ENCODE peak calls at places on chromosomes 16 and 17, in six cellular contexts. H is H9; U is CD4-positive, alpha-beta T cell; F is NCI-H2081; E is foreskin melanocyte; L is T-helper 17 cell. D is an unnamed sample.

GRCh38 chr17:36500745-36501225 is 14.3 kb downstream of the ZNHIT3 start:
- DNase-seq in F (no peak), E (no peak), L (no peak), H (peak; percentile 28), U (no peak), D (no peak)

GRCh38 chr17:70086468-70086867 is 11.4 kb downstream of the KCNJ16 start:
- DNase-seq in H (no peak), L (no peak), F (no peak), U (no peak), E (no peak), D (no peak)

GRCh38 chr17:50953831-50954601 is 87.9 kb upstream of the TOB1 start:
- DNase-seq in H (peak; percentile 93), E (peak; percentile 53), U (no peak), F (peak; percentile 92), L (no peak), D (no peak)

GRCh38 chr17:14918540-14918939 is 346.6 kb downstream of the PMP22 start:
- DNase-seq in E (no peak), U (no peak), L (no peak), H (no peak), F (no peak), D (no peak)

GRCh38 chr17:16504974-16505373 is 13.0 kb upstream of the LRRC75A start:
- DNase-seq in L (no peak), H (no peak), U (no peak), E (no peak), F (no peak), D (no peak)

GRCh38 chr16:67150833-67151396 is at the start of gene B3GNT9:
- DNase-seq in U (no peak), F (peak; percentile 32), E (no peak), L (no peak), H (peak; percentile 82), D (no peak)

GRCh38 chr16:89490386-89491237 is at the start of gene ANKRD11:
- DNase-seq in U (peak; percentile 97), E (peak; percentile 99), H (peak; percentile 100), F (peak; percentile 98), L (peak; percentile 94), D (peak; percentile 99)

GRCh38 chr16:53945996-53946395 is 242.0 kb downstream of the FTO start:
- DNase-seq in F (peak; percentile 14), L (no peak), U (no peak), E (peak; percentile 48), H (no peak), D (no peak)

GRCh38 chr16:47213761-47214440 is 70.2 kb upstream of the NETO2 start:
- DNase-seq in U (no peak), E (no peak), H (no peak), F (no peak), L (no peak), D (no peak)

GRCh38 chr17:59893617-59894100 is 738 bp downstream of the RPS6KB1 start:
- DNase-seq in U (no peak), E (no peak), H (no peak), L (no peak), F (no peak), D (no peak)

GRCh38 chr17:57114085-57114673 is 29.1 kb downstream of the AKAP1 start:
- DNase-seq in H (peak; percentile 88), E (no peak), U (peak; percentile 64), L (peak; percentile 44), F (peak; percentile 21), D (no peak)

GRCh38 chr17:19461139-19461538 is 50.1 kb downstream of the RNF112 start:
- DNase-seq in F (no peak), L (no peak), H (peak; percentile 85), E (no peak), U (no peak), D (peak; percentile 16)

GRCh38 chr17:79905832-79906231 is 66.6 kb upstream of the CBX4 start:
- DNase-seq in F (peak; percentile 21), H (no peak), U (no peak), L (no peak), E (no peak), D (no peak)

GRCh38 chr17:30376621-30377452 is 1.9 kb upstream of the CPD start:
- DNase-seq in F (peak; percentile 30), L (no peak), E (peak; percentile 41), H (no peak), U (no peak), D (no peak)

GRCh38 chr17:71959129-71959528 is 161.7 kb upstream of the SOX9 start:
- DNase-seq in H (no peak), F (no peak), E (peak; percentile 14), U (no peak), L (no peak), D (no peak)

GRCh38 chr16:28491080-28491969 is 549 bp downstream of the CLN3 start:
- DNase-seq in H (peak; percentile 59), F (no peak), L (no peak), E (peak; percentile 9), U (no peak), D (no peak)

GRCh38 chr17:5585814-5586558 is 1.7 kb upstream of the NLRP1 start:
- DNase-seq in E (no peak), U (no peak), L (no peak), H (no peak), F (peak; percentile 9), D (no peak)

GRCh38 chr16:69329369-69330285 is 761 bp downstream of the PDF start:
- DNase-seq in U (peak; percentile 26), E (no peak), L (no peak), F (peak; percentile 57), H (no peak), D (no peak)

GRCh38 chr16:19241512-19241911 is 44.0 kb upstream of the CLEC19A start:
- DNase-seq in L (no peak), U (no peak), F (no peak), E (no peak), H (no peak), D (no peak)

GRCh38 chr16:4846503-4846900 is 586 bp downstream of the GLYR1 start:
- DNase-seq in U (peak; percentile 20), H (peak; percentile 32), F (peak; percentile 42), L (no peak), E (no peak), D (no peak)

GRCh38 chr16:28193530-28194423 is 18.0 kb downstream of the XPO6 start:
- DNase-seq in E (no peak), U (peak; percentile 25), F (no peak), L (no peak), H (no peak), D (no peak)

GRCh38 chr17:40947929-40948328 is 10.5 kb upstream of the KRT23 start:
- DNase-seq in L (no peak), F (no peak), H (no peak), E (no peak), U (no peak), D (no peak)

GRCh38 chr16:81189100-81189664 is 49.3 kb upstream of the BCO1 start:
- DNase-seq in F (no peak), L (no peak), H (no peak), E (peak; percentile 63), U (no peak), D (peak; percentile 39)

GRCh38 chr17:45341389-45342158 is 24.8 kb upstream of the MAP3K14 start:
- DNase-seq in E (peak; percentile 55), H (peak; percentile 98), L (no peak), U (no peak), F (peak; percentile 32), D (no peak)

GRCh38 chr17:67403483-67403882 is 26.4 kb downstream of the PITPNC1 start:
- DNase-seq in E (no peak), U (no peak), H (no peak), F (no peak), L (no peak), D (no peak)

GRCh38 chr17:55420067-55420775 is 1.4 kb downstream of the MMD start:
- DNase-seq in L (no peak), H (no peak), F (no peak), U (peak; percentile 2), E (no peak), D (no peak)

GRCh38 chr16:73065617-73066313 is 17.8 kb upstream of the ZFHX3 start:
- DNase-seq in L (no peak), F (no peak), E (no peak), H (peak; percentile 48), U (no peak), D (no peak)

GRCh38 chr17:82267575-82268379 is 5.7 kb downstream of the CSNK1D start:
- DNase-seq in E (peak; percentile 74), F (no peak), L (no peak), U (no peak), H (no peak), D (peak; percentile 88)

GRCh38 chr16:86806838-86807351 is 228.5 kb downstream of the FOXL1 start:
- DNase-seq in U (no peak), H (peak; percentile 56), L (no peak), E (no peak), F (no peak), D (no peak)

GRCh38 chr17:37384560-37385160 is 8.9 kb downstream of the C17orf78 start:
- DNase-seq in F (no peak), L (no peak), U (no peak), E (no peak), H (no peak), D (no peak)

GRCh38 chr16:81940781-81941560 is 70.3 kb downstream of the SDR42E1 start:
- DNase-seq in F (peak; percentile 11), H (no peak), U (no peak), E (peak; percentile 29), L (no peak), D (no peak)

GRCh38 chr17:49576121-49576905 is 642 bp downstream of the NXPH3 start:
- DNase-seq in U (no peak), E (no peak), F (peak; percentile 57), H (peak; percentile 91), L (no peak), D (no peak)

D was measured in occipital lobe.